ENCODE peak calls at places on chromosome 21, in six cellular contexts. P, E, S, L, J and A are unnamed samples.
A peak's percentile ranks its signal among the peaks of the same experiment; 100 is the strongest.

GRCh38 chr21:45255381-45256020 is 32.2 kb downstream of the POFUT2 start:
- DNase-seq in P (no peak), E (no peak), S (peak; percentile 76), L (no peak), J (no peak), A (no peak)

GRCh38 chr21:45018131-45019075 is 56.0 kb upstream of the ADARB1 start:
- DNase-seq in P (peak; percentile 65), E (no peak), S (no peak), L (no peak), J (no peak), A (peak; percentile 25)

GRCh38 chr21:28975401-28975800 is 17.3 kb downstream of the LTN1 start:
- DNase-seq in P (no peak), E (no peak), S (no peak), L (no peak), J (no peak), A (no peak)

GRCh38 chr21:43721939-43722338 is 3.0 kb downstream of the PDXK start:
- DNase-seq in P (no peak), E (no peak), S (no peak), L (no peak), J (no peak), A (no peak)

GRCh38 chr21:45580181-45580575 is 37.9 kb upstream of the SLC19A1 start:
- DNase-seq in P (peak; percentile 53), E (no peak), S (no peak), L (no peak), J (no peak), A (no peak)

GRCh38 chr21:43961382-43961909 is 50.7 kb upstream of the TRAPPC10 start:
- DNase-seq in P (no peak), E (no peak), S (no peak), L (no peak), J (no peak), A (no peak)

GRCh38 chr21:46369520-46370235 is 45.7 kb downstream of the PCNT start:
- DNase-seq in P (no peak), E (no peak), S (no peak), L (no peak), J (no peak), A (no peak)

GRCh38 chr21:42525228-42525604 is 11.6 kb downstream of the SLC37A1 start:
- DNase-seq in P (no peak), E (no peak), S (peak; percentile 40), L (no peak), J (no peak), A (peak; percentile 54)

GRCh38 chr21:36150192-36150711 is 6.4 kb upstream of the DOP1B start:
- DNase-seq in P (no peak), E (no peak), S (peak; percentile 89), L (no peak), J (no peak), A (no peak)

GRCh38 chr21:39319251-39319756 is 5.9 kb upstream of the BRWD1 start:
- DNase-seq in P (no peak), E (no peak), S (no peak), L (no peak), J (no peak), A (no peak)

GRCh38 chr21:27363719-27364479 is 397.0 kb upstream of the ADAMTS5 start:
- DNase-seq in P (no peak), E (no peak), S (no peak), L (no peak), J (no peak), A (no peak)

GRCh38 chr21:39955326-39955725 is 88.1 kb downstream of the PCP4 start:
- DNase-seq in P (no peak), E (no peak), S (no peak), L (no peak), J (no peak), A (no peak)

GRCh38 chr21:45607021-45607921 is 36.3 kb upstream of the PCBP3 start:
- DNase-seq in P (peak; percentile 6), E (no peak), S (no peak), L (peak; percentile 14), J (peak; percentile 58), A (no peak)

GRCh38 chr21:44432841-44433790 is 22.2 kb upstream of the LRRC3 start:
- DNase-seq in P (peak; percentile 58), E (no peak), S (no peak), L (no peak), J (no peak), A (no peak)

GRCh38 chr21:46007498-46007868 is 25.9 kb downstream of the COL6A1 start:
- DNase-seq in P (no peak), E (no peak), S (no peak), L (no peak), J (no peak), A (no peak)

GRCh38 chr21:42338730-42339715 is 11.8 kb downstream of the TFF2 start:
- DNase-seq in P (no peak), E (no peak), S (no peak), L (no peak), J (no peak), A (no peak)

GRCh38 chr21:36753556-36753955 is 54.6 kb downstream of the SIM2 start:
- DNase-seq in P (no peak), E (no peak), S (no peak), L (no peak), J (no peak), A (no peak)

GRCh38 chr21:46482225-46482845 is 23.6 kb downstream of the DIP2A start:
- DNase-seq in P (no peak), E (no peak), S (no peak), L (no peak), J (no peak), A (no peak)

GRCh38 chr21:44820851-44821250 is 3.0 kb upstream of the SUMO3 start:
- DNase-seq in P (no peak), E (no peak), S (no peak), L (no peak), J (no peak), A (no peak)

GRCh38 chr21:32174819-32175218 is 104.0 kb downstream of the MIS18A start:
- DNase-seq in P (no peak), E (no peak), S (no peak), L (no peak), J (no peak), A (no peak)

GRCh38 chr21:45859041-45859761 is 122.4 kb upstream of the COL6A1 start:
- DNase-seq in P (no peak), E (no peak), S (no peak), L (no peak), J (no peak), A (no peak)

GRCh38 chr21:16125274-16125673 is 395.5 kb downstream of the USP25 start:
- DNase-seq in P (no peak), E (no peak), S (no peak), L (no peak), J (no peak), A (no peak)

GRCh38 chr21:15192243-15192642 is 127.4 kb upstream of the NRIP1 start:
- DNase-seq in P (no peak), E (no peak), S (no peak), L (no peak), J (no peak), A (no peak)

GRCh38 chr21:9763306-9763705 is 758.1 kb upstream of the TPTE start:
- DNase-seq in P (no peak), E (no peak), S (no peak), L (no peak), J (no peak), A (no peak)

GRCh38 chr21:34129039-34129891 is 55.9 kb downstream of the MRPS6 start:
- DNase-seq in P (no peak), E (peak; percentile 26), S (no peak), L (no peak), J (peak; percentile 64), A (peak; percentile 73)

GRCh38 chr21:23014021-23014420 is 2015.8 kb downstream of the NCAM2 start:
- DNase-seq in P (no peak), E (no peak), S (no peak), L (no peak), J (no peak), A (no peak)

GRCh38 chr21:25995283-25995682 is 175.3 kb downstream of the APP start:
- DNase-seq in P (no peak), E (no peak), S (no peak), L (no peak), J (no peak), A (no peak)

GRCh38 chr21:40846566-40847411 is at the start of gene DSCAM:
- DNase-seq in P (no peak), E (no peak), S (no peak), L (no peak), J (no peak), A (peak; percentile 81)

GRCh38 chr21:26756491-26757159 is 88.6 kb downstream of the ADAMTS1 start:
- DNase-seq in P (no peak), E (no peak), S (no peak), L (no peak), J (no peak), A (no peak)

GRCh38 chr21:35438643-35439404 is 389.7 kb upstream of the RUNX1 start:
- DNase-seq in P (no peak), E (no peak), S (no peak), L (no peak), J (no peak), A (no peak)

GRCh38 chr21:44460441-44460755 is 5.1 kb downstream of the LRRC3 start:
- DNase-seq in P (no peak), E (no peak), S (no peak), L (no peak), J (no peak), A (no peak)

GRCh38 chr21:45421846-45422775 is 17.1 kb downstream of the COL18A1 start:
- DNase-seq in P (peak; percentile 54), E (no peak), S (no peak), L (no peak), J (no peak), A (no peak)

GRCh38 chr21:45256021-45256911 is 31.4 kb downstream of the POFUT2 start:
- DNase-seq in P (no peak), E (no peak), S (no peak), L (no peak), J (no peak), A (no peak)